ENCODE peak calls at places on chromosomes 12 and 14, in four cellular contexts. One of them, this sample, is unnamed.

GRCh38 chr12:92143280-92143679 is 2.4 kb downstream of the BTG1 start:
- ATAC-seq in upper lobe of left lung: no peak
- ATAC-seq in HepG2: no peak
- ATAC-seq in K562: no peak
- ATAC-seq in this sample: no peak

GRCh38 chr12:108357834-108358579 is 18.9 kb upstream of the CMKLR1 start:
- ATAC-seq in upper lobe of left lung: no peak
- ATAC-seq in HepG2: no peak
- ATAC-seq in K562: no peak
- ATAC-seq in this sample: no peak

GRCh38 chr14:100102156-100102785 is 37.0 kb downstream of the EVL start:
- ATAC-seq in upper lobe of left lung: no peak
- ATAC-seq in HepG2: no peak
- ATAC-seq in K562: no peak
- ATAC-seq in this sample: no peak

GRCh38 chr12:53060721-53061276 is 10.9 kb downstream of the TNS2 start:
- ATAC-seq in upper lobe of left lung: no peak
- ATAC-seq in HepG2: peak
- ATAC-seq in K562: no peak
- ATAC-seq in this sample: no peak

GRCh38 chr14:36091096-36091495 is 85.4 kb downstream of the PTCSC3 start:
- ATAC-seq in upper lobe of left lung: peak
- ATAC-seq in HepG2: peak
- ATAC-seq in K562: peak
- ATAC-seq in this sample: no peak

GRCh38 chr12:113103756-113104450 is 31.7 kb downstream of the RASAL1 start:
- ATAC-seq in upper lobe of left lung: no peak
- ATAC-seq in HepG2: peak
- ATAC-seq in K562: peak
- ATAC-seq in this sample: no peak

GRCh38 chr14:33964599-33965317 is 13.9 kb upstream of the EGLN3 start:
- ATAC-seq in upper lobe of left lung: no peak
- ATAC-seq in HepG2: peak
- ATAC-seq in K562: peak
- ATAC-seq in this sample: no peak

GRCh38 chr12:104930388-104931326 is 27.4 kb downstream of the SLC41A2 start:
- ATAC-seq in upper lobe of left lung: no peak
- ATAC-seq in HepG2: peak
- ATAC-seq in K562: no peak
- ATAC-seq in this sample: no peak

GRCh38 chr12:49161092-49161795 is 27.6 kb downstream of the TUBA1A start:
- ATAC-seq in upper lobe of left lung: no peak
- ATAC-seq in HepG2: no peak
- ATAC-seq in K562: no peak
- ATAC-seq in this sample: no peak
- TF ChIP-seq POLR2AphosphoS5 in upper lobe of left lung: no peak
- TF ChIP-seq POLR2AphosphoS5 in HepG2: no peak
- TF ChIP-seq POLR2AphosphoS5 in K562: peak
- TF ChIP-seq POLR2AphosphoS5 in this sample: no peak

DNA sequence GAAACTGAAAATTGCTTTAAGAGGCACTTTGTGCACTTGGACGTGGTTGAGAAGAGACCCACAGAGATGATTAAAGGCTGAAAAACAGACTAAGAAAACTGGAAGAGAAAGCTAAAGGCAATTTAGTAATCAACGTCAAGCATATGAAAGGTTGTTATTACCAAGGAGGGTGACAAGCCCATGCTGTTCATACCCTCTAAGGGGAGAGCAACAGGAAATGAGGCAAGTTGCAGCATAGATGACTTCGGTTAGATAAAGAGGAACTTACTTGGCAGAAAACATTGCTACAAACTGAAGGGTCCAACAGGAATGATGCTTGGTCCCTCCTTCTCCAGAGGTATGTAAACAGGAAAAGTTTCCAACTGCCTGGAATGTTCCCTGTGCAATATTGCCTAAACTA is 107.8 kb downstream of the DUSP6 start:
- ATAC-seq in upper lobe of left lung: peak
- ATAC-seq in HepG2: no peak
- ATAC-seq in K562: no peak
- ATAC-seq in this sample: peak
- TF ChIP-seq POLR2AphosphoS5 in upper lobe of left lung: no peak
- TF ChIP-seq POLR2AphosphoS5 in HepG2: no peak
- TF ChIP-seq POLR2AphosphoS5 in K562: no peak
- TF ChIP-seq POLR2AphosphoS5 in this sample: no peak

GRCh38 chr12:1496162-1496925 is 98.0 kb downstream of the FBXL14 start:
- ATAC-seq in upper lobe of left lung: no peak
- ATAC-seq in HepG2: peak
- ATAC-seq in K562: no peak
- ATAC-seq in this sample: peak
- TF ChIP-seq POLR2AphosphoS5 in upper lobe of left lung: no peak
- TF ChIP-seq POLR2AphosphoS5 in HepG2: no peak
- TF ChIP-seq POLR2AphosphoS5 in K562: no peak
- TF ChIP-seq POLR2AphosphoS5 in this sample: no peak

GRCh38 chr12:110794623-110795280 is 52.0 kb upstream of the CCDC63 start:
- ATAC-seq in upper lobe of left lung: no peak
- ATAC-seq in HepG2: no peak
- ATAC-seq in K562: no peak
- ATAC-seq in this sample: peak
- TF ChIP-seq POLR2AphosphoS5 in upper lobe of left lung: peak
- TF ChIP-seq POLR2AphosphoS5 in HepG2: no peak
- TF ChIP-seq POLR2AphosphoS5 in K562: no peak
- TF ChIP-seq POLR2AphosphoS5 in this sample: peak